ENCODE peak calls at places on chromosome 7, in four cellular contexts. Z is AG10803, J is dorsolateral prefrontal cortex, Q is kidney epithelial cell. D is an unnamed sample.

GRCh38 chr7:23022258-23022745 is 8.4 kb upstream of the HYCC1 start:
- DNase-seq in Q (no peak), Z (peak), J (no peak), D (peak)

GRCh38 chr7:28179081-28180030 is 1.2 kb downstream of the JAZF1 start:
- DNase-seq in Z (peak), Q (no peak), J (peak), D (peak)

GRCh38 chr7:151754142-151754590 is 122.7 kb downstream of the PRKAG2 start:
- DNase-seq in J (peak), Q (peak), Z (peak), D (peak)

GRCh38 chr7:86968618-86969017 is 90.8 kb downstream of the ELAPOR2 start:
- DNase-seq in Q (no peak), J (no peak), Z (no peak), D (peak)

GRCh38 chr7:94392391-94392782 is 2.3 kb upstream of the COL1A2 start:
- DNase-seq in J (no peak), Z (peak), Q (no peak), D (peak)

GRCh38 chr7:65798111-65799075 is 74.5 kb upstream of the VKORC1L1 start:
- DNase-seq in J (no peak), Q (no peak), Z (peak), D (peak)

GRCh38 chr7:141416691-141417268 is 134.4 kb upstream of the AGK start:
- DNase-seq in J (no peak), Q (no peak), Z (no peak), D (no peak)

GRCh38 chr7:100719523-100720319 is 547 bp upstream of the EPO start:
- DNase-seq in Z (peak), Q (no peak), J (no peak), D (peak)

GRCh38 chr7:51223505-51223904 is 93.1 kb downstream of the COBL start:
- DNase-seq in J (no peak), Q (no peak), Z (no peak), D (no peak)

GRCh38 chr7:102728-103127 is 89.6 kb upstream of the FAM20C start:
- DNase-seq in Z (peak), Q (no peak), J (no peak), D (no peak)

GRCh38 chr7:5625938-5626337 is 155.5 kb downstream of the RNF216 start:
- DNase-seq in J (no peak), Z (peak), Q (peak), D (peak)

GRCh38 chr7:4845740-4846142 is 16.1 kb downstream of the PAPOLB start:
- DNase-seq in J (peak), Z (peak), Q (no peak), D (peak)

GRCh38 chr7:99112097-99112496 is 31.8 kb downstream of the SMURF1 start:
- DNase-seq in Q (peak), J (no peak), Z (no peak), D (peak)

GRCh38 chr7:112009081-112009480 is 197.1 kb downstream of the DOCK4 start:
- DNase-seq in Z (peak), J (no peak), Q (no peak), D (peak)

GRCh38 chr7:84981038-84981601 is 205.7 kb downstream of the SEMA3D start:
- DNase-seq in Q (no peak), Z (no peak), J (no peak), D (no peak)

GRCh38 chr7:81260152-81260551 is 341.3 kb upstream of the SEMA3C start:
- DNase-seq in Q (no peak), J (no peak), Z (no peak), D (no peak)

GRCh38 chr7:16233519-16233918 is 187.8 kb downstream of the CRPPA start:
- DNase-seq in Z (no peak), J (no peak), Q (no peak), D (no peak)

GRCh38 chr7:47625861-47626444 is 44.0 kb upstream of the TNS3 start:
- DNase-seq in Q (no peak), J (no peak), Z (no peak), D (no peak)

GRCh38 chr7:25256424-25256823 is 28.1 kb upstream of the NPVF start:
- DNase-seq in Q (no peak), J (no peak), Z (no peak), D (no peak)

GRCh38 chr7:95632609-95633008 is 36.3 kb upstream of the PDK4 start:
- DNase-seq in Z (peak), J (no peak), Q (no peak), D (peak)

GRCh38 chr7:98836811-98837631 is 32.8 kb downstream of the TMEM130 start:
- DNase-seq in J (peak), Z (no peak), Q (no peak), D (peak)

GRCh38 chr7:50812847-50813475 is 30.3 kb upstream of the GRB10 start:
- DNase-seq in Q (peak), Z (peak), J (no peak), D (peak)

GRCh38 chr7:16644987-16645592 is 464 bp downstream of the ANKMY2 start:
- DNase-seq in J (no peak), Q (no peak), Z (peak), D (peak)

GRCh38 chr7:7188742-7189141 is 6.4 kb downstream of the C1GALT1 start:
- DNase-seq in J (no peak), Q (no peak), Z (no peak), D (no peak)

GRCh38 chr7:110502893-110503465 is 587.9 kb upstream of the LRRN3 start:
- DNase-seq in Z (peak), J (no peak), Q (no peak), D (peak)

GRCh38 chr7:69603937-69604494 is 5.7 kb downstream of the AUTS2 start:
- DNase-seq in Z (no peak), Q (no peak), J (no peak), D (no peak)

GRCh38 chr7:132580277-132580676 is 4.0 kb upstream of the PLXNA4 start:
- DNase-seq in Z (no peak), J (no peak), Q (no peak), D (no peak)

GRCh38 chr7:23394828-23395227 is 75.5 kb downstream of the IGF2BP3 start:
- DNase-seq in Q (no peak), Z (peak), J (no peak), D (no peak)

GRCh38 chr7:158816995-158817394 is 12.3 kb downstream of the ESYT2 start:
- DNase-seq in Z (no peak), Q (no peak), J (no peak), D (no peak)

GRCh38 chr7:114885836-114886235 is 36.1 kb upstream of the MDFIC start:
- DNase-seq in Z (peak), J (no peak), Q (no peak), D (no peak)

GRCh38 chr7:25720427-25720826 is 431.6 kb upstream of the NFE2L3 start:
- DNase-seq in Z (no peak), Q (no peak), J (no peak), D (peak)

GRCh38 chr7:100077205-100077604 is 4.3 kb downstream of the ZNF3 start:
- DNase-seq in Q (no peak), Z (no peak), J (no peak), D (no peak)

GRCh38 chr7:1512781-1513656 is 8.8 kb upstream of the INTS1 start:
- DNase-seq in Q (no peak), J (peak), Z (peak), D (peak)

GRCh38 chr7:56081626-56082340 is 11.0 kb downstream of the PHKG1 start:
- DNase-seq in Z (no peak), J (no peak), Q (no peak), D (no peak)

DNA sequence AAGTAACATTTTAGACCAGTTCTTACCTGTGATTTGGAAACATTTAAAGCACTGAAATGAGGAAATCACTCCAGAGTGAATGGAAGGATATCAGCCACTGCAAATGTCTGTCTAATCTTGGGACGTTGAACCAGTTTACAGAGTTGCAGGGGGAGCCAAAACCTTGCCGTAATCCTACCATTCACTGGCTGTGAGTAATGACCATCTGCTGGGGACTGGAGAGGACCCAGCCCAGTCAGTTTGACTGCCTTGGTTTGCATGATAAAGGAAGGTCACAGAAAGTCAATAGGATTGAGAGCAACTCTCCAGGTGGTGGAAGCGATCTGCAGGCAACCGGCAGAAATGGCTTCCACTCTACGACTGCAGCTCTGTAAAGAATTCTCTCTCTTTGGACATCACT is 167.2 kb downstream of the AKR1D1 start:
- DNase-seq in Z (no peak), J (no peak), Q (no peak), D (peak)
- TF ChIP-seq CTCF in Z (no peak), J (no peak), Q (no peak), D (no peak)

GRCh38 chr7:127438836-127439235 is 46.3 kb upstream of the ZNF800 start:
- DNase-seq in Z (no peak), J (no peak), Q (no peak), D (no peak)

GRCh38 chr7:127437772-127438330 is 45.3 kb upstream of the ZNF800 start:
- DNase-seq in J (no peak), Z (peak), Q (peak), D (peak)

GRCh38 chr7:127437241-127437640 is 44.7 kb upstream of the ZNF800 start:
- DNase-seq in Q (no peak), J (no peak), Z (no peak), D (no peak)

GRCh38 chr7:127440206-127440605 is 47.7 kb upstream of the ZNF800 start:
- DNase-seq in Q (no peak), J (no peak), Z (no peak), D (no peak)
- H3K4me3 ChIP-seq in Q (no peak), J (no peak), Z (no peak), D (no peak)

GRCh38 chr7:130865408-130866236 is 131.6 kb upstream of the KLF14 start:
- DNase-seq in Z (no peak), Q (no peak), J (no peak), D (peak)
- TF ChIP-seq CTCF in Z (peak), Q (no peak), J (no peak), D (peak)

GRCh38 chr7:128856001-128856718 is 6.5 kb upstream of the ATP6V1F start:
- DNase-seq in Z (no peak), J (no peak), Q (no peak), D (no peak)

GRCh38 chr7:128855559-128855958 is 7.1 kb upstream of the ATP6V1F start:
- DNase-seq in J (no peak), Q (no peak), Z (no peak), D (no peak)

GRCh38 chr7:128853691-128854298 is 8.9 kb upstream of the ATP6V1F start:
- DNase-seq in J (no peak), Z (no peak), Q (no peak), D (no peak)

GRCh38 chr7:128852537-128853254 is 10.0 kb upstream of the ATP6V1F start:
- DNase-seq in Z (no peak), Q (no peak), J (no peak), D (no peak)

GRCh38 chr7:128854396-128854795 is 8.3 kb upstream of the ATP6V1F start:
- DNase-seq in Q (no peak), Z (no peak), J (no peak), D (no peak)
- H3K4me3 ChIP-seq in Q (no peak), Z (no peak), J (no peak), D (no peak)

GRCh38 chr7:155263522-155264197 is 34.0 kb upstream of the INSIG1 start:
- DNase-seq in Q (no peak), J (no peak), Z (no peak), D (no peak)
- TF ChIP-seq CTCF in Q (peak), J (no peak), Z (no peak), D (no peak)

GRCh38 chr7:44139311-44140010 is 1.7 kb downstream of the MYL7 start:
- DNase-seq in Q (no peak), J (no peak), Z (no peak), D (no peak)
- H3K4me3 ChIP-seq in Q (no peak), J (no peak), Z (no peak), D (no peak)

DNA sequence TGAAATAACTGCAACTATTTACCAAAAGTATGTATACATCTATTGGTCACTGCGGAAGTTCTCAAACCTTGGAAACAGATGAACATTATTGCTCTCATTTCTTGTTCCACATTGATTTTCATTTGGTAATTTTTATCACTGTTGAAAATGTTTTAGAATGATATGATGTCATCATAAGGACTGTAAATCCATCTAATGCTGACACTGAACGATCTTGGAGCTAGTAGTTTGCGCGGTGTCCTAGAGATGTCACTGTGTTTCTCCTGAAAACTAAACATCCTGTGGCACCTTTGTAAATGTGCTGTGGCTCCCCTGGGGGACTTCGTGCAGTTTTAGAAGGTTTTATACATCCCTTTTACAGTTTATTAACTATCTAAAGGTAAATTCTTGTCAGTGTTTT is 73.5 kb downstream of the DNAJB9 start:
- DNase-seq in Z (no peak), J (no peak), Q (no peak), D (no peak)
- TF ChIP-seq CTCF in Z (no peak), J (no peak), Q (no peak), D (no peak)

D was measured in cardiac fibroblast.